ENCODE peak calls at places on chromosomes 16 and 17, in eight cellular contexts. One of them, this sample, is unnamed.

GRCh38 chr17:34519286-34519685 is 60.1 kb upstream of the TMEM132E start:
- DNase-seq in A673: peak; percentile 1
- DNase-seq in GM23338: peak; percentile 95
- DNase-seq in uterus: no peak
- DNase-seq in upper lobe of right lung: no peak
- DNase-seq in CD4-positive, CD25-positive, alpha-beta regulatory T cell: no peak
- DNase-seq in lung: no peak
- DNase-seq in left ventricle myocardium inferior: no peak
- DNase-seq in this sample: no peak

GRCh38 chr16:2966043-2966802 is 2.1 kb downstream of the KREMEN2 start:
- DNase-seq in A673: no peak
- DNase-seq in GM23338: no peak
- DNase-seq in uterus: no peak
- DNase-seq in upper lobe of right lung: no peak
- DNase-seq in CD4-positive, CD25-positive, alpha-beta regulatory T cell: no peak
- DNase-seq in lung: no peak
- DNase-seq in left ventricle myocardium inferior: no peak
- DNase-seq in this sample: no peak

GRCh38 chr16:8355714-8356113 is 234.6 kb downstream of the TMEM114 start:
- DNase-seq in A673: peak; percentile 18
- DNase-seq in GM23338: peak; percentile 51
- DNase-seq in uterus: no peak
- DNase-seq in upper lobe of right lung: no peak
- DNase-seq in CD4-positive, CD25-positive, alpha-beta regulatory T cell: no peak
- DNase-seq in lung: no peak
- DNase-seq in left ventricle myocardium inferior: no peak
- DNase-seq in this sample: no peak

GRCh38 chr17:72683506-72684404 is 408.7 kb downstream of the SLC39A11 start:
- DNase-seq in A673: peak; percentile 72
- DNase-seq in GM23338: no peak
- DNase-seq in uterus: no peak
- DNase-seq in upper lobe of right lung: peak; percentile 74
- DNase-seq in CD4-positive, CD25-positive, alpha-beta regulatory T cell: no peak
- DNase-seq in lung: peak; percentile 51
- DNase-seq in left ventricle myocardium inferior: no peak
- DNase-seq in this sample: peak; percentile 55

GRCh38 chr17:77453613-77454559 is 313.1 kb downstream of the SEC14L1 start:
- DNase-seq in A673: no peak
- DNase-seq in GM23338: no peak
- DNase-seq in uterus: no peak
- DNase-seq in upper lobe of right lung: no peak
- DNase-seq in CD4-positive, CD25-positive, alpha-beta regulatory T cell: peak; percentile 64
- DNase-seq in lung: no peak
- DNase-seq in left ventricle myocardium inferior: no peak
- DNase-seq in this sample: peak; percentile 83

GRCh38 chr16:27972500-27972899 is 91.0 kb downstream of the GSG1L start:
- DNase-seq in A673: peak; percentile 57
- DNase-seq in GM23338: peak; percentile 82
- DNase-seq in uterus: no peak
- DNase-seq in upper lobe of right lung: peak; percentile 21
- DNase-seq in CD4-positive, CD25-positive, alpha-beta regulatory T cell: peak; percentile 35
- DNase-seq in lung: no peak
- DNase-seq in left ventricle myocardium inferior: no peak
- DNase-seq in this sample: no peak

GRCh38 chr17:61411944-61412859 is 12.6 kb downstream of the TBX2 start:
- DNase-seq in A673: peak; percentile 85
- DNase-seq in GM23338: peak; percentile 78
- DNase-seq in uterus: peak; percentile 76
- DNase-seq in upper lobe of right lung: peak; percentile 92
- DNase-seq in CD4-positive, CD25-positive, alpha-beta regulatory T cell: peak; percentile 78
- DNase-seq in lung: peak; percentile 74
- DNase-seq in left ventricle myocardium inferior: peak; percentile 84
- DNase-seq in this sample: peak; percentile 61

GRCh38 chr16:57470683-57471082 is 8.2 kb downstream of the POLR2C start:
- DNase-seq in A673: no peak
- DNase-seq in GM23338: no peak
- DNase-seq in uterus: peak; percentile 71
- DNase-seq in upper lobe of right lung: peak; percentile 85
- DNase-seq in CD4-positive, CD25-positive, alpha-beta regulatory T cell: no peak
- DNase-seq in lung: peak; percentile 89
- DNase-seq in left ventricle myocardium inferior: peak; percentile 72
- DNase-seq in this sample: peak; percentile 80

GRCh38 chr17:13027246-13027645 is 9.4 kb upstream of the ELAC2 start:
- DNase-seq in A673: no peak
- DNase-seq in GM23338: no peak
- DNase-seq in uterus: no peak
- DNase-seq in upper lobe of right lung: no peak
- DNase-seq in CD4-positive, CD25-positive, alpha-beta regulatory T cell: no peak
- DNase-seq in lung: no peak
- DNase-seq in left ventricle myocardium inferior: no peak
- DNase-seq in this sample: no peak

GRCh38 chr17:78643326-78643725 is 66.1 kb upstream of the DNAH17 start:
- DNase-seq in A673: no peak
- DNase-seq in GM23338: no peak
- DNase-seq in uterus: no peak
- DNase-seq in upper lobe of right lung: peak; percentile 15
- DNase-seq in CD4-positive, CD25-positive, alpha-beta regulatory T cell: no peak
- DNase-seq in lung: no peak
- DNase-seq in left ventricle myocardium inferior: no peak
- DNase-seq in this sample: no peak

GRCh38 chr17:78642707-78643106 is 65.5 kb upstream of the DNAH17 start:
- DNase-seq in A673: no peak
- DNase-seq in GM23338: no peak
- DNase-seq in uterus: no peak
- DNase-seq in upper lobe of right lung: no peak
- DNase-seq in CD4-positive, CD25-positive, alpha-beta regulatory T cell: no peak
- DNase-seq in lung: no peak
- DNase-seq in left ventricle myocardium inferior: no peak
- DNase-seq in this sample: no peak

GRCh38 chr17:78641666-78642065 is 64.5 kb upstream of the DNAH17 start:
- DNase-seq in A673: no peak
- DNase-seq in GM23338: no peak
- DNase-seq in uterus: no peak
- DNase-seq in upper lobe of right lung: peak; percentile 32
- DNase-seq in CD4-positive, CD25-positive, alpha-beta regulatory T cell: no peak
- DNase-seq in lung: no peak
- DNase-seq in left ventricle myocardium inferior: no peak
- DNase-seq in this sample: no peak

GRCh38 chr17:78641243-78641642 is 64.0 kb upstream of the DNAH17 start:
- DNase-seq in A673: no peak
- DNase-seq in GM23338: no peak
- DNase-seq in uterus: no peak
- DNase-seq in upper lobe of right lung: peak; percentile 33
- DNase-seq in CD4-positive, CD25-positive, alpha-beta regulatory T cell: no peak
- DNase-seq in lung: no peak
- DNase-seq in left ventricle myocardium inferior: no peak
- DNase-seq in this sample: no peak

DNA sequence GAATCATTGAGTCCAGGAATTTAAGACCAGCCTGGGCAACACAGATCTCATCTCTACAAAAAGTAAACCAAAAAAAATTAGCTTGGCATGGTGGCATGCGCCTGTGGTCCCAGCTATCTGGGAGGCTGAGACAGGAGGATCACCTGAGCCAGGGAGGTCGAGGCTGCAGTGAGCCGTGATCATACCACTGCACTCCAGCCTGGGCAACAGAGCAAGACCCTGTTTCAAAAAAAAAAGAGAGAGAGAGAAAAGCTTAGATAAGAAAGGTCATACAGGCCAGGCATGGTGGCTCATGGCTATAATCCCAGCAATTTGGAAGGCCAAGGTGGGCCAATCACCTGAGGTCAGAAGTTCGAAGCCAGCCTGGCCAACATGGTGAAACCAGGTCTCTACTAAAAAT is 63.5 kb upstream of the DNAH17 start:
- DNase-seq in A673: no peak
- DNase-seq in GM23338: no peak
- DNase-seq in uterus: no peak
- DNase-seq in upper lobe of right lung: peak; percentile 6
- DNase-seq in CD4-positive, CD25-positive, alpha-beta regulatory T cell: no peak
- DNase-seq in lung: no peak
- DNase-seq in left ventricle myocardium inferior: no peak
- DNase-seq in this sample: no peak
- H3K36me3 ChIP-seq in A673: no peaks in the 10 kb centered on the region
- H3K36me3 ChIP-seq in GM23338: no peaks in the 10 kb centered on the region
- H3K36me3 ChIP-seq in uterus: no peaks in the 10 kb centered on the region
- H3K36me3 ChIP-seq in upper lobe of right lung: no peaks in the 10 kb centered on the region
- H3K36me3 ChIP-seq in CD4-positive, CD25-positive, alpha-beta regulatory T cell: no peaks in the 10 kb centered on the region
- H3K36me3 ChIP-seq in lung: no peaks in the 10 kb centered on the region
- H3K36me3 ChIP-seq in left ventricle myocardium inferior: no peaks in the 10 kb centered on the region
- H3K36me3 ChIP-seq in this sample: no peaks in the 10 kb centered on the region

GRCh38 chr16:203246-203645 is 23.0 kb downstream of the HBQ1 start:
- DNase-seq in A673: no peak
- DNase-seq in GM23338: no peak
- DNase-seq in uterus: no peak
- DNase-seq in upper lobe of right lung: no peak
- DNase-seq in CD4-positive, CD25-positive, alpha-beta regulatory T cell: no peak
- DNase-seq in lung: no peak
- DNase-seq in left ventricle myocardium inferior: no peak
- DNase-seq in this sample: no peak

GRCh38 chr16:194516-194915 is 14.3 kb downstream of the HBQ1 start:
- DNase-seq in A673: no peak
- DNase-seq in GM23338: no peak
- DNase-seq in uterus: no peak
- DNase-seq in upper lobe of right lung: no peak
- DNase-seq in CD4-positive, CD25-positive, alpha-beta regulatory T cell: no peak
- DNase-seq in lung: no peak
- DNase-seq in left ventricle myocardium inferior: no peak
- DNase-seq in this sample: no peak

GRCh38 chr16:200388-200787 is 20.1 kb downstream of the HBQ1 start:
- DNase-seq in A673: peak; percentile 30
- DNase-seq in GM23338: no peak
- DNase-seq in uterus: no peak
- DNase-seq in upper lobe of right lung: no peak
- DNase-seq in CD4-positive, CD25-positive, alpha-beta regulatory T cell: no peak
- DNase-seq in lung: no peak
- DNase-seq in left ventricle myocardium inferior: no peak
- DNase-seq in this sample: no peak
- H3K36me3 ChIP-seq in A673: peaks cover 83% of the 10 kb centered on the region
- H3K36me3 ChIP-seq in GM23338: peaks cover 75% of the 10 kb centered on the region
- H3K36me3 ChIP-seq in uterus: no peaks in the 10 kb centered on the region
- H3K36me3 ChIP-seq in upper lobe of right lung: peaks cover 93% of the 10 kb centered on the region
- H3K36me3 ChIP-seq in CD4-positive, CD25-positive, alpha-beta regulatory T cell: peaks cover 55% of the 10 kb centered on the region
- H3K36me3 ChIP-seq in lung: peaks cover 30% of the 10 kb centered on the region
- H3K36me3 ChIP-seq in left ventricle myocardium inferior: peaks cover 99% of the 10 kb centered on the region
- H3K36me3 ChIP-seq in this sample: peaks cover 4% of the 10 kb centered on the region

DNA sequence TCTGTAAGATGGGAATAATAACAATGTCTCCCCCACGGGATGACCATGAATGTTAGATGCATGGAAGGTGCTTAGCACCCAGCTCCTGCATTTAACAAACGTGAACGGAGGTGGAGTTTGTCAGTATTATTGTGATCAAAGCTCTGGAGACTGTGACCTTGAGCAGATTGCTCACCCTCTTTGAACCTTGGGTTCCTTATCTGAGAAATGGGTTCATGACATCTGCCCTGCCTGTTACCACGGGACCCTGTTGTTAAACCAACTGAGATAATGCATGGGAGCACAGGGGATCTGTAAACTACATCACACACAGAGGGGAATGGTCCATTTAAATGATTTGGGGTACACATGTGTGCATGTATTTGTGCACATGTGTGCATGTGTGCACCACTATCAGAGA is 29.6 kb downstream of the MRM1 start:
- DNase-seq in A673: no peak
- DNase-seq in GM23338: no peak
- DNase-seq in uterus: no peak
- DNase-seq in upper lobe of right lung: no peak
- DNase-seq in CD4-positive, CD25-positive, alpha-beta regulatory T cell: no peak
- DNase-seq in lung: no peak
- DNase-seq in left ventricle myocardium inferior: no peak
- DNase-seq in this sample: no peak
- H3K36me3 ChIP-seq in A673: no peaks in the 10 kb centered on the region
- H3K36me3 ChIP-seq in GM23338: no peaks in the 10 kb centered on the region
- H3K36me3 ChIP-seq in uterus: no peaks in the 10 kb centered on the region
- H3K36me3 ChIP-seq in upper lobe of right lung: no peaks in the 10 kb centered on the region
- H3K36me3 ChIP-seq in CD4-positive, CD25-positive, alpha-beta regulatory T cell: no peaks in the 10 kb centered on the region
- H3K36me3 ChIP-seq in lung: no peaks in the 10 kb centered on the region
- H3K36me3 ChIP-seq in left ventricle myocardium inferior: no peaks in the 10 kb centered on the region
- H3K36me3 ChIP-seq in this sample: no peaks in the 10 kb centered on the region

GRCh38 chr17:81541123-81541522 is 11.0 kb downstream of the FAAP100 start:
- DNase-seq in A673: no peak
- DNase-seq in GM23338: no peak
- DNase-seq in uterus: no peak
- DNase-seq in upper lobe of right lung: no peak
- DNase-seq in CD4-positive, CD25-positive, alpha-beta regulatory T cell: no peak
- DNase-seq in lung: no peak
- DNase-seq in left ventricle myocardium inferior: no peak
- DNase-seq in this sample: no peak
- H3K36me3 ChIP-seq in A673: peaks cover 14% of the 10 kb centered on the region
- H3K36me3 ChIP-seq in GM23338: no peaks in the 10 kb centered on the region
- H3K36me3 ChIP-seq in uterus: no peaks in the 10 kb centered on the region
- H3K36me3 ChIP-seq in upper lobe of right lung: peaks cover 51% of the 10 kb centered on the region
- H3K36me3 ChIP-seq in CD4-positive, CD25-positive, alpha-beta regulatory T cell: peaks cover 15% of the 10 kb centered on the region
- H3K36me3 ChIP-seq in lung: peaks cover 8% of the 10 kb centered on the region
- H3K36me3 ChIP-seq in left ventricle myocardium inferior: peaks cover 76% of the 10 kb centered on the region
- H3K36me3 ChIP-seq in this sample: peaks cover 66% of the 10 kb centered on the region

This sample was measured in Peyer's patch.